ENCODE peak calls at places on chromosome X, in seven cellular contexts. P is left ventricle myocardium inferior, Z is colonic mucosa, G is lower lobe of right lung, R is PC-3, U is endodermal cell, K is neuronal stem cell. L is an unnamed sample. For H3K27me3 and H3K4me1, the result is how much of the 10 kb centered on the place peaks cover.

GRCh38 chrX:148441387-148441786 is 59.0 kb upstream of the AFF2 start:
- DNase-seq in P (no peak), Z (no peak), G (no peak), R (no peak), U (peak), K (no peak), L (peak)

GRCh38 chrX:39759526-39760224 is 338.1 kb downstream of the BCOR start:
- DNase-seq in P (peak), Z (no peak), G (peak), R (peak), U (peak), K (no peak), L (no peak)

GRCh38 chrX:68719904-68720614 is 72.6 kb downstream of the STARD8 start:
- DNase-seq in P (no peak), Z (no peak), G (no peak), R (peak), U (peak), K (no peak), L (no peak)

GRCh38 chrX:99901091-99901490 is 509.0 kb downstream of the PCDH19 start:
- DNase-seq in P (no peak), Z (no peak), G (no peak), R (no peak), U (no peak), K (no peak), L (no peak)

GRCh38 chrX:9835585-9836210 is 49.5 kb downstream of the SHROOM2 start:
- DNase-seq in P (no peak), Z (no peak), G (no peak), R (no peak), U (no peak), K (no peak), L (no peak)

GRCh38 chrX:97882306-97882705 is 998.6 kb downstream of the RPA4 start:
- DNase-seq in P (no peak), Z (no peak), G (no peak), R (peak), U (no peak), K (no peak), L (no peak)

GRCh38 chrX:70455366-70456202 is 10.9 kb downstream of the DLG3 start:
- DNase-seq in P (no peak), Z (peak), G (no peak), R (peak), U (peak), K (no peak), L (no peak)

GRCh38 chrX:46257451-46257879 is 287.8 kb downstream of the ZNF674 start:
- DNase-seq in P (no peak), Z (no peak), G (no peak), R (peak), U (no peak), K (no peak), L (no peak)

GRCh38 chrX:14027511-14028019 is 2.1 kb downstream of the GEMIN8 start:
- DNase-seq in P (no peak), Z (no peak), G (no peak), R (peak), U (no peak), K (no peak), L (no peak)

GRCh38 chrX:71111141-71111843 is at the start of gene IL2RG:
- DNase-seq in P (no peak), Z (peak), G (no peak), R (peak), U (no peak), K (no peak), L (no peak)

GRCh38 chrX:21840199-21840557 is 761 bp downstream of the MBTPS2 start:
- DNase-seq in P (no peak), Z (no peak), G (no peak), R (no peak), U (no peak), K (no peak), L (no peak)

GRCh38 chrX:97539970-97540519 is 656.3 kb downstream of the RPA4 start:
- DNase-seq in P (no peak), Z (no peak), G (no peak), R (no peak), U (no peak), K (no peak), L (no peak)

GRCh38 chrX:45907776-45908175 is 637.4 kb downstream of the ZNF674 start:
- DNase-seq in P (no peak), Z (no peak), G (no peak), R (no peak), U (no peak), K (no peak), L (no peak)

GRCh38 chrX:72714471-72714916 is 388 bp upstream of the PHKA1 start:
- DNase-seq in P (peak), Z (peak), G (peak), R (peak), U (peak), K (peak), L (peak)

GRCh38 chrX:23901065-23901464 is 6.7 kb downstream of the APOO start:
- DNase-seq in P (no peak), Z (no peak), G (no peak), R (peak), U (no peak), K (no peak), L (no peak)

GRCh38 chrX:23900220-23900797 is 7.4 kb downstream of the APOO start:
- DNase-seq in P (no peak), Z (no peak), G (no peak), R (no peak), U (peak), K (no peak), L (no peak)

GRCh38 chrX:23901805-23902204 is 5.9 kb downstream of the APOO start:
- DNase-seq in P (no peak), Z (peak), G (no peak), R (peak), U (peak), K (peak), L (no peak)

GRCh38 chrX:23896983-23897382 is 10.8 kb downstream of the APOO start:
- DNase-seq in P (no peak), Z (no peak), G (no peak), R (peak), U (no peak), K (no peak), L (no peak)

DNA sequence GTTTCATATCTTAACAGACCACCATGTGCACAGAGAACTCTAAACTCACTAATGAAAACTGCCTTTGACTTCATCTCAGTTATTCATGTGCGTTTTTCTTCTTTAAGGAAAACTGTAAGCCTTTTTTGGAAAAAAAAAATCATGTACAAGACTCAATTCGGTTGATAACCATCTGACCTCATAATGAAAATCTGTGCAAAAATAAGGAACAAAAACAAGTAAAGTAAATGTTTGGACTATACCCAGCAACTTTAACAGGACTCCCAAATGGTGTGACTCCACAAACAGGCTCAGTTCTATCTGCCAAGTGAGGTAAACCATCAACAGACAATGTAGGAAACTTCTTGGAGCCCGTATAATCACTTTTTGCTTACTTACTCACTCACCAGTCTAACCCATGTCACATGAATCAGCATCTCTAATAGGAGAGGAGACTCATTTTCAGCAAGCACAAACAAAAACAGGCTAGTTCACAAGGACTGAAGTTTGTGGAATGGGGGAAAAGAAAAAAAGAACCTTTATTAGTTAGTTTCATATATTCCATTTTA is 9.3 kb downstream of the APOO start:
- DNase-seq in P (no peak), Z (no peak), G (no peak), R (peak), U (no peak), K (no peak), L (no peak)
- H3K27ac ChIP-seq in P (peak), Z (no peak), G (no peak), R (peak), U (peak), K (no peak), L (no peak)

DNA sequence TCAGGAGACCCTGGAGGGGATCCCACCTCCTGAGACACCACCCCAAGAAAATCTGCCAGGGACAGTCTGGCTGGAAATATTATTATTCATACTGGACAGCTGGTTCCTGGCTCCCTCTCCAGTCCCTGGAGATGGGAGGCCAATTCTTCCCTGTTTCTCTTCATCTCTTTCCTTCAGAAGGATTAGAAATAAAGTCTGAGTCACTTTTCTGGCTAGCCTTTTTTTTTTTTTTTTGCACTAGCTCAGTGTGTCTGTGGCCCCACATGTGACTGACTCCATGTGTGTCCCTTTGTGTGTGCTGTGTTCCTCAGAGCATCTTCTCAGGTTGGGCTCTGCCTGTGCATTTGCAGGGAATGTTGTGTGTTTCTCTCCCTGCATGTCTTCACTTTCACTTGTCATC is 1.8 kb upstream of the FRMPD3 start:
- DNase-seq in P (no peak), Z (no peak), G (no peak), R (no peak), U (no peak), K (no peak), L (no peak)
- H3K27me3 ChIP-seq in P (half or more), Z (under half), G (under half), R (under half), U (half or more), K (under half), L (under half)

DNA sequence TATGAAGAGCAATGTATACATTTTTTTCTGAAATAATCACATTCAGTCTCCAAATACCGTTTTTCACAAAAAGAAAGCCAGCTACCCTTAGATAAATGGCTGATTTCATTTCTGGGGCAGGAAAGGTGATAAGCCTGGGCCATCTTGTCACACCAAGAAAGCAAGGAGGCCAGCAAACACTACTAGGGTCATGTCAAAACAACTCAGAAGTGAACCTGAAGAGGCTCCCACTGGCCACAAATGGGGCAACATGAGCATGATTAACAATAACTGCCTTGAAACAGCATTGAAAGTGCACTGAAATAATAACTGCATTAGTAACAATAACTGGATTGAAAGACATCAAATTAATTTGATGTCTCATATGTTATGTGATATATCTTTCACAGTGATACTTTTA is 39.3 kb downstream of the SH3KBP1 start:
- DNase-seq in P (no peak), Z (no peak), G (no peak), R (no peak), U (no peak), K (no peak), L (no peak)
- H3K4me1 ChIP-seq in P (under half), Z (under half), G (under half), R (under half), U (under half), K (under half), L (under half)

DNA sequence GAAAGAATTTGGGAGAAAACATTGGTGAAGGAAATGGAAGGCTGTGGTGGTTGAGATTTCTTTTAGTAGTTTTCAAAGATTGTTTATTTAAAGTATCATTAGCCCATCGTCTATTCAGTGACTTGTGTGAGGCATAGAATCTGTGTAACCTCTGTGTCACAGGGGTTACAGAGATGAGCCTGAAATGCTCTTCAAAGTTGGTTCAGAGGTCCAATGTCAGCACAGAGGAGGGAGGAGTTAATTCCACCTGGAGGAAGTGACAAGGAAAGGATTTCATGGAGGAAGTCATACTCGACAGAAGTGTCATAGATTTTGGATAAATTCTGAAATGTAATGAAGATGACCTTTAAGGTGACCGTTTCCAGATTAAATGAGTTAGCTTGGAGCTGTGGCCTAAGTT is 8.2 kb downstream of the MAOA start:
- DNase-seq in P (no peak), Z (no peak), G (no peak), R (no peak), U (no peak), K (no peak), L (no peak)
- H3K27ac ChIP-seq in P (no peak), Z (peak), G (no peak), R (no peak), U (no peak), K (no peak), L (no peak)

DNA sequence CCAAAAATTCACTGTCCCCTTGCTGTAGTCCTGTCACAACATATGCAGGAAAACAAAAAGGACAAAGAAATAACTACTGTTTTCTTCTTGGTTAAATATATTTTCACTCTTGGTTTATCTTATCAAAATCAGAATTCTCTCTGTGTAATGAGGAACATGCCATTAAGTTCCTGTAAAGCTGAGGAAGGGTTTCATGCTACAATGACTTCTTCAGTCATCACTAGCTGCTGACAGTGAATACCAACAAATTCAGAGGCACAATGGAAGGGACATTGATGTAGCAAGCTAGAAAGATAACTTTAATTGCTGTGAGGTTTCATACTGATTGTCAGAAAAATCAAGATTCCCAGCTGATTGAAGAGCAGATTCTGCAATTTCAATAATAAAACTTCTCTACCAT is 782.9 kb upstream of the HTR2C start:
- DNase-seq in P (no peak), Z (no peak), G (no peak), R (no peak), U (no peak), K (no peak), L (no peak)
- H3K27me3 ChIP-seq in P (under half), Z (under half), G (under half), R (under half), U (under half), K (under half), L (under half)

DNA sequence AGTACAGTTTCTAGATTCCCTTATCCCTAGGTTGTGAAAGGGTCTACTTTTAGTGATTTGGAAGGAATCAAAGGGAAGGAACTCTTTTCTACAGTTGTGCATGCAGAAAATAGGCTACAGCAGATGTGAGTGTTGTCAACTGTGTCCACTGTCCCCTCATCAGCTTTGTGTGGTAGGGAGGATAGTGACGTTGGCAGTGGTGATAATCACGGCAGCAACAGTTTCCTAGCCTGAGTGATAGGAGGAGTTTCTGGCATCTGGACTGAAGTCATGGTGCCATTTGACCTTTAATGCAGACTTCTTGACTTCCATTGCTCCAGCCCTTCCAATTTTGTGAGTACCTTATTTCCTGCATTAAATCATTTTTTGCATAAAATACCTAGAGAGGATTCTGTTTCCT is 39.3 kb downstream of the SRPX start:
- DNase-seq in P (no peak), Z (no peak), G (no peak), R (no peak), U (no peak), K (no peak), L (no peak)
- H3K4me1 ChIP-seq in P (under half), Z (under half), G (under half), R (under half), U (under half), K (under half), L (under half)